ENCODE peak calls at places on chromosomes 12 and 14, in nine cellular contexts. S is HCT116, J is foreskin fibroblast, K is A549, E is cardiac fibroblast, M is heart left ventricle, X is HepG2, B is heart right ventricle, H is stomach. U is an unnamed sample.

GRCh38 chr12:12736759-12737676 is 19.9 kb downstream of the CDKN1B start:
- DNase-seq in E (peak), K (peak), H (no peak), M (no peak), J (peak), X (no peak), B (no peak), S (no peak), U (peak)

GRCh38 chr12:15982471-15982870 is 71.3 kb downstream of the DERA start:
- DNase-seq in K (peak), M (no peak), B (no peak), E (peak), H (no peak), S (no peak), J (peak), X (no peak), U (no peak)

GRCh38 chr12:124939428-124940142 is 25.1 kb upstream of the UBC start:
- DNase-seq in M (peak), S (peak), X (peak), E (peak), K (peak), B (peak), J (peak), H (peak), U (peak)

GRCh38 chr12:50187084-50187900 is 20.1 kb upstream of the CERS5 start:
- DNase-seq in H (no peak), J (peak), K (no peak), B (no peak), S (no peak), M (no peak), X (no peak), E (peak), U (peak)

GRCh38 chr12:10227648-10228047 is 15.0 kb downstream of the GABARAPL1 start:
- DNase-seq in H (no peak), S (no peak), E (no peak), M (no peak), J (no peak), K (no peak), B (no peak), X (no peak), U (no peak)

GRCh38 chr14:36647827-36648753 is 13.6 kb upstream of the PAX9 start:
- DNase-seq in S (no peak), E (peak), K (peak), M (peak), J (no peak), B (no peak), X (peak), H (no peak), U (no peak)

GRCh38 chr12:94427520-94428381 is 31.9 kb downstream of the CEP83 start:
- DNase-seq in K (no peak), H (no peak), M (peak), E (peak), B (no peak), S (no peak), X (no peak), J (peak), U (peak)

GRCh38 chr12:124754949-124755800 is 108.5 kb downstream of the SCARB1 start:
- DNase-seq in M (peak), X (no peak), E (peak), B (peak), J (peak), K (no peak), H (peak), S (no peak), U (no peak)

GRCh38 chr12:94225924-94226630 is 77.7 kb downstream of the PLXNC1 start:
- DNase-seq in K (no peak), X (no peak), M (no peak), H (no peak), S (no peak), J (no peak), E (no peak), B (no peak), U (no peak)

GRCh38 chr14:52640137-52640536 is 55.2 kb downstream of the ERO1A start:
- DNase-seq in B (no peak), H (no peak), M (no peak), S (no peak), X (no peak), E (no peak), K (no peak), J (no peak), U (no peak)

GRCh38 chr12:11798856-11799530 is 149.5 kb downstream of the ETV6 start:
- DNase-seq in K (no peak), S (no peak), J (peak), H (no peak), E (peak), B (no peak), X (peak), M (no peak), U (no peak)

GRCh38 chr14:73293782-73294781 is 56.8 kb downstream of the PAPLN start:
- DNase-seq in M (no peak), H (no peak), B (no peak), S (no peak), K (no peak), J (no peak), X (no peak), E (peak), U (no peak)

DNA sequence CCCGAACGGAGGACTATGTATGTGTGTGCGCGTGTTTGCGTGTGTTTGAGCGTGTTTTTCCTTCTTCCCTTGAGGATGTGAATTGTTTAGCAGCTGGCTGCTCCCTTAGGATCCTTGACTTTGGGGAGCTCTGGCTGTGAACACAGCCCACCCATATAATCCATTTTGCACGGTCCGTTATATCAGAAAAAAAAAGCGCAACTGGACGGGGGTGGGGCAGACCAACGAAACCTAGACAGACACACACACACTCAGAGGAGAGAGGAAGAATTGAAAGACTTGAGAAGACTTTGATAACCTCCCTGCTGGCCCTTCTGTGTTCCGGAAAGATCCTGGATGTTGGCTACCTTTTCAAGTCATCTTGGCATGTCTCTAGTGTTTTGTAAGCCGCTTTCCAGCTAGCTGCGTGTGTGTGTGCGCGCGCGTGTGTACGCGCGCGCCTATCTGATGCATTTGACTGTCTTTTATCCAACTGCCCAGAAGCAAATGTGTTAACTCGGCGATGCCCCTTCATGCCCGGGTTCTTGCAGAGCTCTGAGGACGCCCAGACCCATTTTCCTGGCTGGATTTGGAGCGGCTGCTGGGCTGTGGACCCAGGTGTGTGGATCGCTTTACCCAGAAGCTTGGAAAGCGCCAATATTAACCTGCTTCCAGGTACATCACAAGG is 576 bp downstream of the LRFN5 start:
- DNase-seq in K (no peak), J (no peak), M (no peak), E (peak), X (no peak), B (no peak), S (no peak), H (no peak), U (no peak)
- TF ChIP-seq CTCF in K (no peak), J (no peak), M (no peak), E (no peak), X (no peak), B (no peak), S (no peak), H (no peak), U (no peak)

GRCh38 chr12:104295954-104296353 is 7.6 kb upstream of the EID3 start:
- DNase-seq in S (no peak), H (no peak), K (no peak), J (no peak), M (no peak), B (no peak), E (no peak), X (no peak), U (no peak)

GRCh38 chr12:104297477-104298113 is 5.9 kb upstream of the EID3 start:
- DNase-seq in H (no peak), E (no peak), X (no peak), K (no peak), J (no peak), B (no peak), M (no peak), S (no peak), U (no peak)

GRCh38 chr12:104292872-104293794 is 10.4 kb upstream of the EID3 start:
- DNase-seq in X (no peak), S (no peak), J (no peak), E (peak), B (no peak), H (no peak), M (no peak), K (no peak), U (no peak)

GRCh38 chr12:104296718-104297117 is 6.8 kb upstream of the EID3 start:
- DNase-seq in X (no peak), B (no peak), S (no peak), E (no peak), M (no peak), H (no peak), K (no peak), J (no peak), U (no peak)

DNA sequence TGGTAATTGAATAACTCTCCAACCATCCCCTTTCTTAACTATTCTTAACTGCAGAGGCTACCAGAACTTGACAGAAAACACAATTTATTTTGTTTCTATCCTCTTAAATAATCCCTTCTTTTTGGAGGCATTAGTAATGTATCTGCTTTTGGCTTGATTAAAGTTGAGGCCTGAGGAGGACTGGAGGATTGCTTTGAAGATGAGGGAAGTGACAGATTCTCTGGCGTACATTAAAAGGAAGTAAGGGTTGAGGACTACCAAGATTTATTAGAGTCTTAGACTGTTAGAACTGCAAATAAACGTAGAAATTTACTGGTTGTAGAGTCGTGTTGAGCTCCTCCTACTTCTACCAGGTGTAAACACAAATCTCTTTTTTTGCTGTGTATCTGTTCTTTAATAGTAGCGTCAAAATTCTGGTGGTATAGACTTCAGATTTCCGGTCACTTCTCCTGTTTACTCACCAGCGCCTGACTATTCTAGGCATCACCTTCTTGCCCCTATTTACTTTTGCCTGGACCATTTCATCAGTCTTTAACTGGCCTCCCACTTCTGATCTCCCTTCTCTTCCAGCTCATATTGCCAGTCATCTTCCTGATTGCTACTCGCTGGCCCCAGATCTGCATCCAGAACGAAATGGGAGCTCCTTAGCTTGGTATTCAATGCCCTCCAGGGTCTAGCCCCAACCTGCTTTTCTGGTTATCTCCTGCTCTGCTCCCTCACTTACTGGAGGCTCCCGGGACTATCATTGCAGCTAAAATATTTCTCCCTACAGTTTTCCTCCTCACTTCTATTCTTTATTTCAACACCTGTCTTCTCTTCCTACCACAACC is 8.5 kb upstream of the EID3 start:
- DNase-seq in B (no peak), J (no peak), H (no peak), M (no peak), K (no peak), E (no peak), S (no peak), X (no peak), U (no peak)
- H3K4me3 ChIP-seq in B (no peak), J (no peak), H (no peak), M (no peak), K (peak), E (no peak), S (no peak), X (no peak), U (no peak)

DNA sequence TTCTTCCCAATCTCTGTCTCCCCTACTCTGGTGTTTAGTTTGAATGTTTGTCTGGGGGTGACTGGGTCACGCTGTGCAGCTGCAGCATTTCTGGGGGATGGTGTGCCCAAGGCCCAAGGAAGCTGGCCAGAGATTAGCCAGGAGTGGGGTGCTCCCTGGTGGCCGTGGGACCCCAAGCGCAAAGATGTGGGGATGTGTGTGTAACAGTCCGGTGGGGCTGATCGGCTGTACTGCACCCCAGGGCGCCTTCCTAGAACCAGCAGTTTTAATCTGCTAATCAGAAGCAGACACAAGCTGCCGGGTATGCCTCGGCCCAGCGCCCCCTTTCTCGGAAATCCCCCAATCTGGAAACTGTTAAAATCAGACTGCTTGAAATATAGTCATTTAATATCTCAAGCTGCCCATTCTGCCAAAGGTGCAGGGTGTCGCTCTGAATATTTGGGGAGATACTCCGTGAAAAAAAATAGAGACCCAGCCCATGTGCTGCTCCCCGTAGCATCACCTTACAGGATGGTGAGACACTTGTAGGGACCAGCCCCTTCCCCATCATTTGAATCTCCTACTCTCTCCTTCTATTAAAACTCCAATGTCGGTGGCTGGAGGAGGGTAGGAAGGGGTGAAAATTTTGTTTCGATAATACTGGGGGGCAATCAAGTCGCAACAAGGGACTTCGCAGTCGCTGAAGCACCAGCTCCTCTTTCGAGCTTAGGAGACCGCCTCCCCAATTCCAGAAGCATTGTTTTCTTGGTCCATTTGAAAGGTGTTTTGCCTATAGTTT is 4.3 kb downstream of the HOXC9 start:
- DNase-seq in M (no peak), B (no peak), X (no peak), J (no peak), H (no peak), S (no peak), K (no peak), E (no peak), U (no peak)
- TF ChIP-seq CTCF in M (no peak), B (no peak), X (peak), J (no peak), H (no peak), S (no peak), K (peak), E (no peak), U (no peak)

DNA sequence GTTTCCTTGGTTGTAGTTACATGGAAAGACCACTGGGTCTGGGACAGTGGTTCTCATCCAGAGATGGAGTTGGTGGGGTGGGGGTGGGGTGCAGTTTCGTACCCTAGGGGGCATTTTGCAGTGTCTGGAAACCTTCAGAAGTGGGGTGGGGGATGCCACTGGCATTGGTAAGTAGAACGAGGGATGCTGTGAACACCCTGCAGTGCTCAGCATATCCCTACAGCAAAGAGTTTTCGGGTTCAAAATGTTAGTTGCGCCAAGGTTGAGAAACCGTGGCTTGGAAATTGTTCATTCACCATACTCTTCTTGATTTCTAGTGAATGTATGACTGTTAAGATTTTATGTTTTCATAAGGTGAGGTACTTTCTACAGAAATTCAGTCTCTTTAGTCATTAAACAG is 28.7 kb downstream of the TRAF3 start:
- DNase-seq in B (no peak), X (no peak), J (no peak), M (no peak), K (no peak), H (no peak), E (no peak), S (no peak), U (no peak)
- H3K4me3 ChIP-seq in B (no peak), X (no peak), J (no peak), M (no peak), K (no peak), H (no peak), E (no peak), S (peak), U (peak)

GRCh38 chr12:108099085-108099484 is 30.0 kb upstream of the WSCD2 start:
- DNase-seq in K (no peak), B (no peak), J (no peak), E (no peak), S (no peak), H (no peak), X (no peak), M (no peak), U (peak)
- TF ChIP-seq CTCF in K (no peak), B (peak), J (no peak), E (no peak), S (peak), H (no peak), X (peak), M (peak), U (peak)

DNA sequence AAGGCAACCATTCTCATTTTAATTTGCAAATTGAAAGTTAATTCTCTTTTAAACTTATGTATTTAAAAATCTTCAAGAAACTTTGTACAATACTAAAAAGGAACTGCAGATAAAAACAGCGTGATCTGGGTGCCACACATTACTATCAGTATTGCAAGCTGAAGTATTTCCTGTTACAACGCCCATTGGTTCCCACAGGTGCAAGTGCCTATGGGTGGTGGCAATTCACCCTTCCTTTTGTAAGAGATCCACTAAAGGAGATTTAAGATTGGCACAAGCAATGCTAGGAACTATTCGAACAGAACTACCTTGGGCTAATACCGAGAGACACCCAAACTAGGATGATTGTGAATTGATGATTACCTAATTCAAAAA is 13.2 kb downstream of the TAOK3 start:
- DNase-seq in X (no peak), J (no peak), S (no peak), M (no peak), B (no peak), E (no peak), K (no peak), H (no peak), U (peak)
- H3K4me3 ChIP-seq in X (no peak), J (no peak), S (no peak), M (no peak), B (no peak), E (no peak), K (no peak), H (no peak), U (peak)

GRCh38 chr14:75880512-75880911 is 101.3 kb downstream of the TGFB3 start:
- DNase-seq in M (no peak), S (no peak), K (no peak), E (no peak), H (no peak), B (no peak), X (no peak), J (no peak), U (peak)
- TF ChIP-seq CTCF in M (no peak), S (no peak), K (no peak), E (no peak), H (no peak), B (no peak), X (peak), J (no peak), U (peak)

DNA sequence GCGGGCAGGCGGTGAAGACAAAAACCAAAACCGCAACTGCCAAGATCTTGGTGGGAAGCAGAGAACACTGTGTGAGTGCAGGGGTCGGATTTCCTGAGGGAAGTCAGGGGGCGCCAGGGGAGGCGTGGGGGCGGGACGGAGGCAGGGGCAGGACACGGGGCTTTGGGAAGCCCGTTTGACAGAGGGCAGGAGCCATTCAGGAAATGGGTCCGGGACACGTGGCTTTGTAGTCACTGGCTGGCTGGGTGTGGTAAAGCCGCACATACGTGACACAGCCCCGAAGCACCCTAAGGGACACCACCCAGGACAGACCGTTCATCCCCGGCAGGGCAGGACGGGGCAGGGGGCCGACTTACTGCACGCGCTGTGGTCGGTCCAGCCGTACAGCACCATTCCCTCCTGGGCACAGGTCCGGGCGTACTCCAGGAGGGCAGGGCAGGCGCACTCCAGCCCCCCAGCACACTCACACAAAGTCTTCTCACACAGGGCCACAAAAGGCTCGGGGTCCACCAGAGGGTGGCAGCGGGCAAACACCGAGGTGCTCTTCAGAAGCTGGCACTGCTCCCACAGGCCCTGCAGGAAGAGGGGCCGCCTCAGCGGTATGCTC is 49.4 kb downstream of the VWF start:
- DNase-seq in X (no peak), S (no peak), H (peak), M (peak), B (peak), J (no peak), E (no peak), K (no peak), U (no peak)
- H3K4me3 ChIP-seq in X (no peak), S (no peak), H (peak), M (no peak), B (peak), J (no peak), E (no peak), K (no peak), U (peak)

DNA sequence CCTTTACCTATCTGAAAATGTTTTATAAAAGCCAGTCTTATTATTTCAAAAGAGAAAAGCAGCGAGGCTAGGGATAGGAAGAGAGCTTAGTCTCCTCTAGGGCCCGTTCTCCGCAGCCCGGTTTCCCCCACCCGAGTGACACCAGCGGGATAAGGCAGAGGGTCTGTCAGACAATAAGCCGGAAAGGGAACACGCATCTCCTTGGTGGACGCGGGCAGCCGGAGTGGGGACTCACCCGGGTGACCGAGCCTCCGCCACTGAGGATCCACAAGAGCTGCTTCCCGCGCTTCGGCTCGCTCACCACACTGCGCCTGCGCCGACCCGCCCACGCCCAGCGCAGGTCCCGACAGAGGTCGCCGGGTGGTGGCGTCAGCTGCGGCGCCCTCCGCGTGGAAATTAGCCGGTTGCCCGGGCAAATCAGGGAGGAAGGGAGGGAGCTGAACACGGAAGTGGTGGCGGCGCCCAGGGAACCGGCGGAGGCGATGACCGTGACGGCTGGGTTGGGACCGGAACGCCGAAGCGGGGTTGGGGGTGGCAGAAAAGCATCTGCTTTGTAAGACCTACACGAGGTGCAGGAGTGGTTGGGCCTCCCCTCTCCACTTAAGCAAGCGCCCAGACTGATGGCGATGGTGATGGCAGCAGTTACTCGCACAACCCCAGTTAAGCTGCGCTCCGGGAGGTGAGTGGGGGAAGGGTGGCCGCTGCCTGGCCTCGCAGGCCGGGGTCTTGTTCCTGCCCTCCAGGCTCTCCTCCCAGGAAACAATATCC is at the start of the genes SOCS4 and WDHD1:
- DNase-seq in J (peak), M (peak), K (peak), H (peak), S (peak), E (peak), B (peak), X (peak), U (peak)
- TF ChIP-seq CTCF in J (no peak), M (no peak), K (no peak), H (no peak), S (no peak), E (no peak), B (no peak), X (peak), U (peak)